ENCODE peak calls at places on chromosomes 1 and 21, in five cellular contexts. D is tibial nerve, O is GM12878, A is A549, W is ovary. P is an unnamed sample.
A peak's percentile ranks its signal among the peaks of the same experiment; 100 is the strongest.

GRCh38 chr1:18110598-18110939 is 3.0 kb downstream of the IGSF21 start:
- DNase-seq in D (no peak), O (no peak), A (no peak), W (no peak), P (no peak)

GRCh38 chr1:170929835-170930554 is 5.3 kb upstream of the MROH9 start:
- DNase-seq in D (peak; percentile 51), O (peak; percentile 11), A (peak; percentile 66), W (peak; percentile 20), P (no peak)

GRCh38 chr1:233394860-233395717 is 67.6 kb downstream of the MAP3K21 start:
- DNase-seq in D (peak; percentile 33), O (no peak), A (peak; percentile 61), W (no peak), P (no peak)

GRCh38 chr1:234998174-234998741 is 130.4 kb downstream of the TOMM20 start:
- DNase-seq in D (no peak), O (no peak), A (peak; percentile 40), W (no peak), P (peak; percentile 63)

GRCh38 chr1:74437035-74437434 is 75.4 kb downstream of the LRRC53 start:
- DNase-seq in D (no peak), O (no peak), A (no peak), W (no peak), P (no peak)

GRCh38 chr1:110112656-110113055 is 413 bp downstream of the UBL4B start:
- DNase-seq in D (no peak), O (no peak), A (no peak), W (no peak), P (no peak)

GRCh38 chr21:34698270-34699015 is 29.6 kb downstream of the CLIC6 start:
- DNase-seq in D (no peak), O (no peak), A (no peak), W (no peak), P (no peak)

GRCh38 chr1:229271448-229272120 is 673 bp downstream of the RAB4A start:
- DNase-seq in D (no peak), O (no peak), A (no peak), W (no peak), P (peak; percentile 37)

GRCh38 chr21:22791986-22792560 is 1793.9 kb downstream of the NCAM2 start:
- DNase-seq in D (peak; percentile 34), O (no peak), A (peak; percentile 0), W (no peak), P (no peak)

GRCh38 chr21:43814215-43815106 is 25.1 kb downstream of the RRP1 start:
- DNase-seq in D (no peak), O (no peak), A (no peak), W (no peak), P (no peak)

GRCh38 chr1:159869173-159869572 is 6.7 kb upstream of the VSIG8 start:
- DNase-seq in D (no peak), O (no peak), A (no peak), W (no peak), P (no peak)

GRCh38 chr21:26199471-26199870 is 28.9 kb upstream of the APP start:
- DNase-seq in D (no peak), O (no peak), A (no peak), W (no peak), P (no peak)

GRCh38 chr1:77412069-77412793 is 130.4 kb downstream of the AK5 start:
- DNase-seq in D (no peak), O (no peak), A (peak; percentile 21), W (no peak), P (no peak)

GRCh38 chr1:95534985-95535384 is 301.0 kb downstream of the RWDD3 start:
- DNase-seq in D (no peak), O (no peak), A (no peak), W (no peak), P (no peak)

GRCh38 chr1:226984521-226985238 is 44.6 kb downstream of the COQ8A start:
- DNase-seq in D (no peak), O (no peak), A (no peak), W (no peak), P (no peak)

GRCh38 chr21:23478381-23478780 is 2128.9 kb downstream of the MRPL39 start:
- DNase-seq in D (no peak), O (no peak), A (no peak), W (no peak), P (no peak)

GRCh38 chr1:153534933-153535663 is 693 bp downstream of the S100A6 start:
- DNase-seq in D (peak; percentile 80), O (no peak), A (peak; percentile 65), W (peak; percentile 62), P (peak; percentile 57)

GRCh38 chr1:194062526-194062925 is 876.1 kb upstream of the B3GALT2 start:
- DNase-seq in D (no peak), O (no peak), A (no peak), W (no peak), P (no peak)

GRCh38 chr1:245183429-245183828 is 28.6 kb downstream of the KIF26B start:
- DNase-seq in D (no peak), O (no peak), A (no peak), W (no peak), P (no peak)

GRCh38 chr1:203002951-203003350 is 4.2 kb upstream of the TMEM183A start:
- DNase-seq in D (no peak), O (no peak), A (no peak), W (no peak), P (no peak)

GRCh38 chr1:203009185-203009584 is 2.0 kb downstream of the TMEM183A start:
- DNase-seq in D (no peak), O (no peak), A (no peak), W (no peak), P (no peak)

GRCh38 chr1:203001986-203002385 is 5.2 kb upstream of the TMEM183A start:
- DNase-seq in D (no peak), O (no peak), A (no peak), W (no peak), P (no peak)

GRCh38 chr1:203011582-203011981 is 4.4 kb downstream of the TMEM183A start:
- DNase-seq in D (no peak), O (no peak), A (no peak), W (no peak), P (no peak)

GRCh38 chr1:203006948-203007871 is at the start of gene TMEM183A:
- DNase-seq in D (peak; percentile 94), O (peak; percentile 92), A (peak; percentile 90), W (peak; percentile 96), P (peak; percentile 97)
- TF ChIP-seq EP300 in D (peak; percentile 98), O (no peak), A (no peak), W (peak; percentile 4), P (no peak)

GRCh38 chr1:26710811-26711210 is 15.0 kb downstream of the ARID1A start:
- DNase-seq in D (no peak), O (no peak), A (no peak), W (no peak), P (no peak)
- H3K4me1 ChIP-seq in D (no peaks in the 10 kb centered on the region), O (peaks cover 4% of the 10 kb centered on the region), A (peaks cover 33% of the 10 kb centered on the region), W (peaks cover 25% of the 10 kb centered on the region), P (peaks cover 48% of the 10 kb centered on the region)

GRCh38 chr1:222792744-222793143 is 22.1 kb upstream of the DISP1 start:
- DNase-seq in D (no peak), O (no peak), A (peak; percentile 45), W (no peak), P (no peak)

GRCh38 chr1:222798111-222798510 is 16.7 kb upstream of the DISP1 start:
- DNase-seq in D (no peak), O (no peak), A (no peak), W (no peak), P (no peak)

GRCh38 chr1:222798975-222799374 is 15.9 kb upstream of the DISP1 start:
- DNase-seq in D (no peak), O (no peak), A (no peak), W (no peak), P (no peak)

GRCh38 chr1:222791006-222791710 is 23.7 kb upstream of the DISP1 start:
- DNase-seq in D (no peak), O (no peak), A (no peak), W (no peak), P (no peak)

DNA sequence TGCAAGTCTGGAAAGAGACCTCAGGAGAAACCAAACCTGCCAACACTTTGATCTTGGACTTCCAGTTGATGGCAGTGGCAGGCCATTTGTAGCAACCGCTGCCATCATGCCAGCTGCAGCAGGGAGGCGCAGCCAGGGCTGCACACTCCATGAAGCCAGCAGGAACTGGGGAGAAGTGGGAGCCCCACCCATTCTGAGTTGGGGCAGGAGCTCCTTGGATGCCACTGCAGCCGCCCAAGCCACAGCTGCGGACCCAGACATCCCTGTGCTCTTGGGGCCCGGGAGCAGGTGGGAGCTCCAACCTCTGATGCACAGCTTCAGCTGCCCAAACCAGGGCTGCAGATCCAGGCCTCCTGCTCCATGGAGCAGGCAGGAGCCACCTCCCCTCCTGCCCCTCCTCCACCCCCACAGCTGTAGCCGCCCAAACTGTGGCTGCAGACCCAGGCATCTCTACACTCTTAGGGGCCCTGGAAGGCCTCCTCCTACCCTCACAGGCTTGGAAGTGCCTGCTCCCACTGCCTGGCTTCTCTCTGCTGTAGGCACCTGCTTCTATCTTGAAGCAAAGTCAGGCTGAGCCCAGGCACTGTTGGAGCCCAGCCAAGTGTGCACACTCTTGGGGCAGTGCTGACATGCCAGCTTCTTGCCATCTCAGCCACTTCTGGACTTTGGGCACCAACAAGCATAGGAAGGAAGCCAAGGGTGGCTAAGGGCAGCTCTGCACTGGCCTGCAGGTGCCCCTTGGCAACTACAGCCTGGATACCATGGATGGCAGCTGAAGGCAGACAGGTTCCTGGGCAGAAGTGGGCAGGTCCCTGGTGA is 20.0 kb upstream of the DISP1 start:
- DNase-seq in D (no peak), O (no peak), A (no peak), W (no peak), P (peak; percentile 45)
- TF ChIP-seq CTCF in D (peak; percentile 18), O (no peak), A (peak; percentile 26), W (no peak), P (no peak)

GRCh38 chr1:92937731-92938130 is 23.5 kb downstream of the DIPK1A start:
- DNase-seq in D (no peak), O (no peak), A (no peak), W (no peak), P (no peak)

GRCh38 chr1:92936865-92937264 is 24.4 kb downstream of the DIPK1A start:
- DNase-seq in D (no peak), O (no peak), A (no peak), W (no peak), P (no peak)

GRCh38 chr1:92933459-92933858 is 27.8 kb downstream of the DIPK1A start:
- DNase-seq in D (no peak), O (no peak), A (no peak), W (no peak), P (no peak)

GRCh38 chr1:92931691-92932090 is 29.6 kb downstream of the DIPK1A start:
- DNase-seq in D (no peak), O (no peak), A (no peak), W (no peak), P (no peak)

DNA sequence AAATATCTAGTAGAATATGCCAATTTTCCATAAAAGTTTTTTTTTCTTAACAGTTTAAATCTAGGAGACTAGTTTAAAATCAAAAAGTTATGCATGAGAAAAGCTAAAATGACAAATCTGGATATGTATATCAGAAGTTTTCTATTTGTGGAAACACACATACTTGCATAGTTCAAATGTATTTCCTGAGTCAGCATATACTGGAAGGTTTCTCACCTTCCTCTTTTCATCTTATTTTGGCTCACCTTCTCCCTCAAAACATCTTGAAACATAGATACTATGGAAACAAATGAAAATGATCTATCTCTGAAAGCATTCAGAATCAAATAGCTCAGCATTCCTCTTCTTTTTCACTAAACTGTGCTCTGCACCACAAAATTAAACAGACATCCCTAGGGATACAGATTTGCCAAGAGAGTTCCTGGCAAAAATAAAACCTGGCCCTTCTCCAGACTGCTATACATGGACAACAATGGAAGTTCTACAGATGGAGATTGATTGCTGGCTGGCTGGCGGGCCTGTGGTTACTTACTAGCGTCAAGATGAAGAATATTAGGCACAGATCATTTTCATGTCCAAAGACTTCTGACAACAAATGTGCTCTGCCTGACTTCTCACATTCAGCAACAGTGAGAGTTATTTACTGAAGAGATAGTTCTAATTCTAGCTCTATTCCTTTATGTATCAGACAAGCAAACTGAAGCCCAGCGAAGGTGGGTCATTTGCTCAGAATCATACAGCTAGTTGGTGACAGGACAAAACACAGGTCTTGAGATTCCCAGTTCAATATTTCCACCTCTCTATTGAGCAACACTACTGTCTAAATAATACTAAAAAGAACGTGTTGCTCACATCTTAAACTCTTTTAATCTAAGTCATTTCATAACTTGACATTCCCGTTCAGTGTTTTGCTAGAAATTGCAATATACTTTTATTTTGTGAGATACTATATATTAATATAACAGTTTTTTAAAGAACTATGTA is 26.6 kb downstream of the DIPK1A start:
- DNase-seq in D (peak; percentile 53), O (no peak), A (no peak), W (no peak), P (peak; percentile 44)
- TF ChIP-seq EP300 in D (peak; percentile 21), O (no peak), A (no peak), W (no peak), P (no peak)